ENCODE peak calls at places on chromosomes 7 and 10, in six cellular contexts. One of them, this sample, is unnamed.

GRCh38 chr10:91590142-91590903 is 42.5 kb downstream of the PPP1R3C start:
- DNase-seq in endothelial cell of umbilical vein: peak; percentile 88
- DNase-seq in A549: peak; percentile 57
- DNase-seq in GM12878: no peak
- DNase-seq in HepG2: no peak
- DNase-seq in K562: no peak
- DNase-seq in this sample: no peak

GRCh38 chr10:32256613-32257437 is 90.1 kb downstream of the EPC1 start:
- DNase-seq in endothelial cell of umbilical vein: peak; percentile 79
- DNase-seq in A549: peak; percentile 33
- DNase-seq in GM12878: peak; percentile 46
- DNase-seq in HepG2: peak; percentile 40
- DNase-seq in K562: peak; percentile 78
- DNase-seq in this sample: peak; percentile 68

GRCh38 chr10:59586407-59586891 is 123.2 kb downstream of the SLC16A9 start:
- DNase-seq in endothelial cell of umbilical vein: no peak
- DNase-seq in A549: no peak
- DNase-seq in GM12878: no peak
- DNase-seq in HepG2: no peak
- DNase-seq in K562: no peak
- DNase-seq in this sample: no peak

GRCh38 chr10:51029172-51029641 is 45.1 kb upstream of the PRKG1 start:
- DNase-seq in endothelial cell of umbilical vein: no peak
- DNase-seq in A549: no peak
- DNase-seq in GM12878: no peak
- DNase-seq in HepG2: no peak
- DNase-seq in K562: no peak
- DNase-seq in this sample: no peak

GRCh38 chr10:34581871-34582532 is 233.1 kb downstream of the PARD3 start:
- DNase-seq in endothelial cell of umbilical vein: peak; percentile 68
- DNase-seq in A549: no peak
- DNase-seq in GM12878: no peak
- DNase-seq in HepG2: no peak
- DNase-seq in K562: no peak
- DNase-seq in this sample: no peak

GRCh38 chr10:116715396-116715795 is 27.0 kb downstream of the HSPA12A start:
- DNase-seq in endothelial cell of umbilical vein: no peak
- DNase-seq in A549: no peak
- DNase-seq in GM12878: no peak
- DNase-seq in HepG2: no peak
- DNase-seq in K562: no peak
- DNase-seq in this sample: no peak

GRCh38 chr10:21047511-21047910 is 150.4 kb upstream of the NEBL start:
- DNase-seq in endothelial cell of umbilical vein: no peak
- DNase-seq in A549: no peak
- DNase-seq in GM12878: no peak
- DNase-seq in HepG2: no peak
- DNase-seq in K562: no peak
- DNase-seq in this sample: no peak

GRCh38 chr7:30379131-30379530 is 94.7 kb downstream of the ZNRF2 start:
- DNase-seq in endothelial cell of umbilical vein: no peak
- DNase-seq in A549: no peak
- DNase-seq in GM12878: no peak
- DNase-seq in HepG2: no peak
- DNase-seq in K562: no peak
- DNase-seq in this sample: no peak

GRCh38 chr7:75756340-75757297 is 15.4 kb downstream of the CCL26 start:
- DNase-seq in endothelial cell of umbilical vein: peak; percentile 64
- DNase-seq in A549: peak; percentile 53
- DNase-seq in GM12878: no peak
- DNase-seq in HepG2: peak; percentile 70
- DNase-seq in K562: peak; percentile 69
- DNase-seq in this sample: peak; percentile 72

GRCh38 chr10:11546581-11546980 is 64.9 kb downstream of the USP6NL start:
- DNase-seq in endothelial cell of umbilical vein: peak; percentile 43
- DNase-seq in A549: no peak
- DNase-seq in GM12878: no peak
- DNase-seq in HepG2: no peak
- DNase-seq in K562: no peak
- DNase-seq in this sample: no peak

GRCh38 chr7:157594306-157594705 is 257.5 kb downstream of the DNAJB6 start:
- DNase-seq in endothelial cell of umbilical vein: no peak
- DNase-seq in A549: no peak
- DNase-seq in GM12878: no peak
- DNase-seq in HepG2: no peak
- DNase-seq in K562: no peak
- DNase-seq in this sample: no peak

GRCh38 chr10:55500931-55501559 is 700.0 kb upstream of the PCDH15 start:
- DNase-seq in endothelial cell of umbilical vein: peak; percentile 57
- DNase-seq in A549: no peak
- DNase-seq in GM12878: no peak
- DNase-seq in HepG2: peak; percentile 31
- DNase-seq in K562: peak; percentile 4
- DNase-seq in this sample: peak; percentile 55

GRCh38 chr10:64041185-64041988 is 520.2 kb downstream of the REEP3 start:
- DNase-seq in endothelial cell of umbilical vein: peak; percentile 67
- DNase-seq in A549: peak; percentile 21
- DNase-seq in GM12878: peak; percentile 51
- DNase-seq in HepG2: peak; percentile 65
- DNase-seq in K562: peak; percentile 89
- DNase-seq in this sample: peak; percentile 76

GRCh38 chr7:44962483-44963251 is 16.1 kb downstream of the MYO1G start:
- DNase-seq in endothelial cell of umbilical vein: peak; percentile 27
- DNase-seq in A549: no peak
- DNase-seq in GM12878: no peak
- DNase-seq in HepG2: no peak
- DNase-seq in K562: no peak
- DNase-seq in this sample: peak; percentile 24

GRCh38 chr7:30750574-30751256 is 1.2 kb upstream of the INMT start:
- DNase-seq in endothelial cell of umbilical vein: no peak
- DNase-seq in A549: no peak
- DNase-seq in GM12878: no peak
- DNase-seq in HepG2: no peak
- DNase-seq in K562: no peak
- DNase-seq in this sample: no peak

GRCh38 chr7:23349484-23350157 is 50.5 kb downstream of the MALSU1 start:
- DNase-seq in endothelial cell of umbilical vein: peak; percentile 88
- DNase-seq in A549: no peak
- DNase-seq in GM12878: no peak
- DNase-seq in HepG2: no peak
- DNase-seq in K562: no peak
- DNase-seq in this sample: no peak

GRCh38 chr10:43204394-43204942 is 62.4 kb downstream of the RASGEF1A start:
- DNase-seq in endothelial cell of umbilical vein: no peak
- DNase-seq in A549: no peak
- DNase-seq in GM12878: no peak
- DNase-seq in HepG2: no peak
- DNase-seq in K562: no peak
- DNase-seq in this sample: no peak

GRCh38 chr10:128040681-128041080 is 85.5 kb downstream of the MKI67 start:
- DNase-seq in endothelial cell of umbilical vein: no peak
- DNase-seq in A549: no peak
- DNase-seq in GM12878: no peak
- DNase-seq in HepG2: no peak
- DNase-seq in K562: no peak
- DNase-seq in this sample: no peak

GRCh38 chr7:158802535-158803199 is 26.6 kb downstream of the ESYT2 start:
- DNase-seq in endothelial cell of umbilical vein: no peak
- DNase-seq in A549: no peak
- DNase-seq in GM12878: no peak
- DNase-seq in HepG2: no peak
- DNase-seq in K562: no peak
- DNase-seq in this sample: no peak

GRCh38 chr10:21300546-21300945 is 224.9 kb downstream of the SKIDA1 start:
- DNase-seq in endothelial cell of umbilical vein: no peak
- DNase-seq in A549: no peak
- DNase-seq in GM12878: no peak
- DNase-seq in HepG2: no peak
- DNase-seq in K562: no peak
- DNase-seq in this sample: peak; percentile 37

DNA sequence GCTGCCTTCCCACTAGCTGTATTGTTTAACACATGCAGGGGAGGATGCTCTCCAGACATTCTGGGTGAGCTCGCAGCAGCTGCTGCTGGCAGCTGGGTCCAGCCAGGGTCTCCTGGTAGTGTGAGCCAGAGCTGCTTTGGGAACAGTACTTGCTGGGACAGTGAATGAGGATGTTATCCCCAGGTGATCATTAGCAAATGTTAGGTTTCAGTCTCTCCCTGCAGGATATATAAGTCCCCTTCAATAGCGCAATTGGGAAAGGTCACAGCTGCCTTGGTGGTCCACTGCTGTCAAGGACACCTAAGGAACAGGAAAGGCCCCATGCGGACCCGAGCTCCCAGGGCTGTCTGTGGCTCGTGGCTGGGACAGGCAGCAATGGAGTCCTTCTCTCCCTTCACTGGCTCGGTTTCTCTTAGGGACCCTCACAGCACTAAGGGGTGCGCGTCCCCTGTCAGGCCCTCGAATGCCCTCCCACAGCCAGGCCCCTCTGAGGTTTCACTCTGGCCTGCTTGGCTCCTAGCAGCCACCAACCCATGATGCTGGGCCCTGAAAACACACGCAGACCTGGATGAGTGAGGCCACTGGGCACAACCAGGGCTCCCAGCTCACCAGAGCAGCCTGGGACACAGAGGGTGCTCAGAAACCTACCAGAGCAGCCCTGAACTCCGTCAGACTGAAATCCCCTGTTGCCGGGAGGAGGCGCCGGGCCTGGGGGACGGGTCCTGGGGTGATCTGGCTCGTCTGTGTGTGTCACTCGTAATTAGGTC is 173.0 kb upstream of the LANCL2 start:
- DNase-seq in endothelial cell of umbilical vein: peak; percentile 35
- DNase-seq in A549: no peak
- DNase-seq in GM12878: no peak
- DNase-seq in HepG2: no peak
- DNase-seq in K562: no peak
- DNase-seq in this sample: no peak
- H3K4me3 ChIP-seq in endothelial cell of umbilical vein: no peak overlapping the region
- H3K4me3 ChIP-seq in A549: no peak overlapping the region
- H3K4me3 ChIP-seq in GM12878: no peak overlapping the region
- H3K4me3 ChIP-seq in HepG2: no peak overlapping the region
- H3K4me3 ChIP-seq in K562: no peak overlapping the region
- H3K4me3 ChIP-seq in this sample: no peak overlapping the region

GRCh38 chr7:90407484-90407821 is 4.2 kb downstream of the CLDN12 start:
- DNase-seq in endothelial cell of umbilical vein: no peak
- DNase-seq in A549: no peak
- DNase-seq in GM12878: no peak
- DNase-seq in HepG2: peak; percentile 87
- DNase-seq in K562: no peak
- DNase-seq in this sample: no peak
- TF ChIP-seq MYC in endothelial cell of umbilical vein: no peak
- TF ChIP-seq MYC in A549: no peak
- TF ChIP-seq MYC in GM12878: no peak
- TF ChIP-seq MYC in HepG2: no peak
- TF ChIP-seq MYC in K562: no peak
- TF ChIP-seq MYC in this sample: no peak

DNA sequence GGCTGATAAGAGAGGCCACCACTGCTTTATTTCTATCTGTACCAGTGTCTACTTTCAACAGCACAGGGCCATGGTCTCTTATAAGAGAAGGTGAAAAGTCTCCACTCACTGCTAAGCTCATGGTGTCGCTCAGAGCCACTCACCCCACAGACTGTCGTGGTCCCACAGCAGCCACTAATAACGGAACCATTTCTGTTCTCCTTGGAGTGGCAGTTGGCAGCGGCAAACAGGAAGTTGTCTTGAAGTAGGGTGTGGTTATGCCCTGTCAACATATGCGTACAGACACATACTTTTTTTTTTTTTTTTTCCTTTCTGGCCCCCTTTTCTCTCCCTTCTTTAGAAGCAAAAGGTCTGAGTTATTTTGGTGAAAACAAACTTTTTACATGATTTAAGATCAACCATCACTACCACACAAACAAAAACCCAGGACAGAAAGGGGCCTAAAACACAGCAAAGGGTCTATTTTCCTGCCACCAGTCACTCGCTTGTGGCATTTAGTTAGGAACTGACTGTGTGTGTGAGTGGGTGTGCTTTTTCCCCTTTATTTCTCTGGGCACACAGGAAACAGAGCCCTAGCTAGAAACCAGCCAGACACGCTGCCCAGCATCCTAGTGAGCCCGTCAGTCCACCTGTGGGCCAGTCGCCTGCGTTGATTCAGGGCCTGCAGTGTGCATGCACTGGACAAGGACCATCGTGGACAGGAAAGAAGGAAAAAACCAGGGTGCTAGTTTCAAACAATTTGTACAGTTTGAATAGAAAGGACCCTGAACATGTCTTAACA is 96.7 kb upstream of the EFCAB10 start:
- DNase-seq in endothelial cell of umbilical vein: no peak
- DNase-seq in A549: no peak
- DNase-seq in GM12878: peak; percentile 45
- DNase-seq in HepG2: no peak
- DNase-seq in K562: no peak
- DNase-seq in this sample: peak; percentile 90
- TF ChIP-seq POLR2A in endothelial cell of umbilical vein: no peak
- TF ChIP-seq POLR2A in A549: no peak
- TF ChIP-seq POLR2A in GM12878: no peak
- TF ChIP-seq POLR2A in HepG2: no peak
- TF ChIP-seq POLR2A in K562: no peak
- TF ChIP-seq POLR2A in this sample: peak; percentile 66

DNA sequence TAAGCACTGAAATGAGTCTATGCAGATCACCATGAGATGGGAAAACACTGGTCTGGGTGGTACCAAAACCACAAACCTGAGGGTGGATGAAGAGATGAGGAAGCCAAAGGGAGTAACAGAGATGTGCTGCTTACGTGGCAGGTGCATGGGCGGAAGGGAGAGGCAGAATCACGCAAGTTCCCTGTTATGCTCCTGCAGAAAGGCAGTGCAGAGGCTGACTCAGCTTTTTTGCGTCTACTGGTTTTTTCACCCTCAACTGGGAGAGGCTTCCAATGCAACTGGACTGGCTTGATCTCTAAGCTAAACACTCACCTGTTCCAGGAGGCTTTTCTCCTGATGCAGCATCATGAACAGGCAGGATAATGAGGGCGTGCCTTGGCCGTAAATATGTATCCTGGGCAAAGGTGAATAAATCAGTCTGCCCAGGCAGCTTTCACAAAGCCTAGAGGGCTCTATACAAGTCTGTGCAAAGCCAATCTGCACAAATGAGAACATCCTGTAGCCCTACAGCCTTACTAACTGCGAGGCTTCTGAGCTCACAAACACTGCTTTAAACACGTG is 95.4 kb upstream of the AFAP1L2 start:
- DNase-seq in endothelial cell of umbilical vein: no peak
- DNase-seq in A549: no peak
- DNase-seq in GM12878: no peak
- DNase-seq in HepG2: no peak
- DNase-seq in K562: no peak
- DNase-seq in this sample: peak; percentile 32
- H3K4me3 ChIP-seq in endothelial cell of umbilical vein: no peak overlapping the region
- H3K4me3 ChIP-seq in A549: no peak overlapping the region
- H3K4me3 ChIP-seq in GM12878: peak overlapping the region; percentile 13
- H3K4me3 ChIP-seq in HepG2: no peak overlapping the region
- H3K4me3 ChIP-seq in K562: no peak overlapping the region
- H3K4me3 ChIP-seq in this sample: no peak overlapping the region

This sample was measured in NB4.